ENCODE peak calls at places on chromosomes 7 and 10, in four cellular contexts. One of them, this sample, is unnamed. For H3K4me1, the result is how much of the 10 kb centered on the place peaks cover.

GRCh38 chr10:116770281-116770680 is 27.9 kb upstream of the HSPA12A start:
- DNase-seq in gastrocnemius medialis: no peak
- DNase-seq in sigmoid colon: peak
- DNase-seq in upper lobe of right lung: no peak
- DNase-seq in this sample: no peak

GRCh38 chr7:92953657-92954056 is 117.3 kb upstream of the CDK6 start:
- DNase-seq in gastrocnemius medialis: no peak
- DNase-seq in sigmoid colon: no peak
- DNase-seq in upper lobe of right lung: no peak
- DNase-seq in this sample: no peak

GRCh38 chr10:106285199-106285598 is 879.3 kb downstream of the SORCS1 start:
- DNase-seq in gastrocnemius medialis: no peak
- DNase-seq in sigmoid colon: no peak
- DNase-seq in upper lobe of right lung: no peak
- DNase-seq in this sample: no peak

GRCh38 chr10:89520711-89521110 is 14.7 kb downstream of the SLC16A12 start:
- DNase-seq in gastrocnemius medialis: no peak
- DNase-seq in sigmoid colon: no peak
- DNase-seq in upper lobe of right lung: no peak
- DNase-seq in this sample: no peak

GRCh38 chr10:124649209-124649608 is 95.0 kb downstream of the FAM53B start:
- DNase-seq in gastrocnemius medialis: peak
- DNase-seq in sigmoid colon: peak
- DNase-seq in upper lobe of right lung: no peak
- DNase-seq in this sample: no peak

GRCh38 chr10:24988831-24989769 is 26.9 kb downstream of the ENKUR start:
- DNase-seq in gastrocnemius medialis: no peak
- DNase-seq in sigmoid colon: no peak
- DNase-seq in upper lobe of right lung: no peak
- DNase-seq in this sample: no peak

GRCh38 chr7:72753781-72754180 is 74.2 kb downstream of the TYW1B start:
- DNase-seq in gastrocnemius medialis: no peak
- DNase-seq in sigmoid colon: no peak
- DNase-seq in upper lobe of right lung: no peak
- DNase-seq in this sample: no peak

GRCh38 chr7:19017374-19017773 is 100.1 kb downstream of the TWIST1 start:
- DNase-seq in gastrocnemius medialis: no peak
- DNase-seq in sigmoid colon: no peak
- DNase-seq in upper lobe of right lung: no peak
- DNase-seq in this sample: no peak

GRCh38 chr10:30443049-30443448 is 9.1 kb downstream of the MAP3K8 start:
- DNase-seq in gastrocnemius medialis: no peak
- DNase-seq in sigmoid colon: no peak
- DNase-seq in upper lobe of right lung: no peak
- DNase-seq in this sample: no peak

GRCh38 chr7:43398831-43399230 is 184.1 kb upstream of the STK17A start:
- DNase-seq in gastrocnemius medialis: no peak
- DNase-seq in sigmoid colon: no peak
- DNase-seq in upper lobe of right lung: no peak
- DNase-seq in this sample: no peak

GRCh38 chr10:60937784-60938654 is 6.0 kb downstream of the RHOBTB1 start:
- DNase-seq in gastrocnemius medialis: no peak
- DNase-seq in sigmoid colon: no peak
- DNase-seq in upper lobe of right lung: no peak
- DNase-seq in this sample: no peak

GRCh38 chr10:119521443-119522204 is 20.9 kb downstream of the RGS10 start:
- DNase-seq in gastrocnemius medialis: no peak
- DNase-seq in sigmoid colon: no peak
- DNase-seq in upper lobe of right lung: no peak
- DNase-seq in this sample: no peak

GRCh38 chr10:75405201-75406143 is 3.9 kb upstream of the ZNF503 start:
- DNase-seq in gastrocnemius medialis: no peak
- DNase-seq in sigmoid colon: no peak
- DNase-seq in upper lobe of right lung: peak
- DNase-seq in this sample: no peak

GRCh38 chr10:95503526-95503925 is 57.6 kb downstream of the SORBS1 start:
- DNase-seq in gastrocnemius medialis: no peak
- DNase-seq in sigmoid colon: no peak
- DNase-seq in upper lobe of right lung: no peak
- DNase-seq in this sample: no peak

GRCh38 chr7:150801946-150802771 is 1.6 kb downstream of the TMEM176A start:
- DNase-seq in gastrocnemius medialis: no peak
- DNase-seq in sigmoid colon: no peak
- DNase-seq in upper lobe of right lung: no peak
- DNase-seq in this sample: no peak

GRCh38 chr7:27194641-27195379 is 5.1 kb downstream of the HOXA13 start:
- DNase-seq in gastrocnemius medialis: no peak
- DNase-seq in sigmoid colon: no peak
- DNase-seq in upper lobe of right lung: no peak
- DNase-seq in this sample: no peak

GRCh38 chr7:84237533-84238173 is 43.1 kb upstream of the SEMA3A start:
- DNase-seq in gastrocnemius medialis: no peak
- DNase-seq in sigmoid colon: no peak
- DNase-seq in upper lobe of right lung: no peak
- DNase-seq in this sample: no peak

GRCh38 chr7:5452937-5453540 is 29.4 kb upstream of the TNRC18 start:
- DNase-seq in gastrocnemius medialis: no peak
- DNase-seq in sigmoid colon: no peak
- DNase-seq in upper lobe of right lung: no peak
- DNase-seq in this sample: no peak

GRCh38 chr7:17233643-17234397 is 64.6 kb upstream of the AHR start:
- DNase-seq in gastrocnemius medialis: no peak
- DNase-seq in sigmoid colon: no peak
- DNase-seq in upper lobe of right lung: peak
- DNase-seq in this sample: no peak

GRCh38 chr10:36612436-36612835 is 513.0 kb upstream of the ANKRD30A start:
- DNase-seq in gastrocnemius medialis: no peak
- DNase-seq in sigmoid colon: no peak
- DNase-seq in upper lobe of right lung: no peak
- DNase-seq in this sample: no peak

GRCh38 chr10:35439172-35439571 is 102.9 kb downstream of the CCNY start:
- DNase-seq in gastrocnemius medialis: no peak
- DNase-seq in sigmoid colon: no peak
- DNase-seq in upper lobe of right lung: no peak
- DNase-seq in this sample: no peak

GRCh38 chr7:42522227-42522991 is 285.4 kb upstream of the GLI3 start:
- DNase-seq in gastrocnemius medialis: no peak
- DNase-seq in sigmoid colon: no peak
- DNase-seq in upper lobe of right lung: no peak
- DNase-seq in this sample: no peak

GRCh38 chr10:45420453-45421192 is 46.6 kb downstream of the ALOX5 start:
- DNase-seq in gastrocnemius medialis: peak
- DNase-seq in sigmoid colon: peak
- DNase-seq in upper lobe of right lung: peak
- DNase-seq in this sample: peak

GRCh38 chr10:123583639-123584418 is 82.3 kb upstream of the GPR26 start:
- DNase-seq in gastrocnemius medialis: peak
- DNase-seq in sigmoid colon: peak
- DNase-seq in upper lobe of right lung: peak
- DNase-seq in this sample: no peak

GRCh38 chr10:123585477-123586445 is 80.4 kb upstream of the GPR26 start:
- DNase-seq in gastrocnemius medialis: no peak
- DNase-seq in sigmoid colon: no peak
- DNase-seq in upper lobe of right lung: no peak
- DNase-seq in this sample: no peak

GRCh38 chr10:123582084-123582989 is 83.8 kb upstream of the GPR26 start:
- DNase-seq in gastrocnemius medialis: peak
- DNase-seq in sigmoid colon: peak
- DNase-seq in upper lobe of right lung: peak
- DNase-seq in this sample: no peak

GRCh38 chr10:123587110-123587509 is 79.0 kb upstream of the GPR26 start:
- DNase-seq in gastrocnemius medialis: no peak
- DNase-seq in sigmoid colon: no peak
- DNase-seq in upper lobe of right lung: no peak
- DNase-seq in this sample: no peak

DNA sequence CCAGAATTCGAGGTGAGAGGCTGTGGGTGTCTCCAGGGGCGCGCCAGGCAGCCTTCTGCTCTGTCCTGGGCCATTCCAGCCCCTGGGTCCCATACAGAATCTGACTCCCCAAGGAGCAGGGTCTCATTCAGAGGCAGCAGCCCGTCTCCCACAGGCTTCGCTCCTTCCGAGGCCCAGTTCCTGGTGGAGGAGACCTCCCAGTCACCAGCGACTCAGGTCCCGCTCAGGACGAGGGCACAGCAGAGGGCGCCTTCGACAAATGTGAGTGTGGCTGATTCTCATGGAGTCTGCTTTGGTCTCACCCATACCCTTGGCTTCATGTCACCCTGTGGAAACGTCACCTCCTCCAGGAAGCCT is 81.8 kb upstream of the GPR26 start:
- DNase-seq in gastrocnemius medialis: no peak
- DNase-seq in sigmoid colon: no peak
- DNase-seq in upper lobe of right lung: no peak
- DNase-seq in this sample: no peak
- TF ChIP-seq CTCF in gastrocnemius medialis: no peak
- TF ChIP-seq CTCF in sigmoid colon: no peak
- TF ChIP-seq CTCF in upper lobe of right lung: no peak
- TF ChIP-seq CTCF in this sample: no peak

GRCh38 chr10:71998840-71999194 is 34.6 kb downstream of the CHST3 start:
- DNase-seq in gastrocnemius medialis: peak
- DNase-seq in sigmoid colon: peak
- DNase-seq in upper lobe of right lung: no peak
- DNase-seq in this sample: no peak
- H3K27ac ChIP-seq in gastrocnemius medialis: peak
- H3K27ac ChIP-seq in sigmoid colon: peak
- H3K27ac ChIP-seq in upper lobe of right lung: peak
- H3K27ac ChIP-seq in this sample: peak

DNA sequence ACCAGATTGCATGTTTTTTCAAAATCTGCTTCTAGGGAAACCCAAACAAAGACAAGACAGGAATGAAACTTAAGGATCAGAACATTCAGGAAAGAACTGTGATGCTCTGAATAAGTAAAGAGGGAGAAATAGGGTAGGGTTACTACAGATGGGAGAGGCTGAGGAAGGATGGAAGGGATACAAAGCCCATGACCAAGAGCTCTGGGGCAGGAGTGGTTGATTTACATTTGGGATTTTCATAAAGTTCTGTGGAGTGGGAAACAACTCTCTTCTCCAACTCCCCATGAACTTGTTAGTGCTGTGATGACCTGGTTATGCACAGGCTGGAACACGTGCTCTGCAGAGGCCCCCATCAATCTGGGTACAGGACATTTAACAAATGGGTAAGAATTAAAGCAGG is 216.0 kb upstream of the KLF14 start:
- DNase-seq in gastrocnemius medialis: no peak
- DNase-seq in sigmoid colon: no peak
- DNase-seq in upper lobe of right lung: no peak
- DNase-seq in this sample: no peak
- H3K4me1 ChIP-seq in gastrocnemius medialis: half or more
- H3K4me1 ChIP-seq in sigmoid colon: under half
- H3K4me1 ChIP-seq in upper lobe of right lung: under half
- H3K4me1 ChIP-seq in this sample: under half

DNA sequence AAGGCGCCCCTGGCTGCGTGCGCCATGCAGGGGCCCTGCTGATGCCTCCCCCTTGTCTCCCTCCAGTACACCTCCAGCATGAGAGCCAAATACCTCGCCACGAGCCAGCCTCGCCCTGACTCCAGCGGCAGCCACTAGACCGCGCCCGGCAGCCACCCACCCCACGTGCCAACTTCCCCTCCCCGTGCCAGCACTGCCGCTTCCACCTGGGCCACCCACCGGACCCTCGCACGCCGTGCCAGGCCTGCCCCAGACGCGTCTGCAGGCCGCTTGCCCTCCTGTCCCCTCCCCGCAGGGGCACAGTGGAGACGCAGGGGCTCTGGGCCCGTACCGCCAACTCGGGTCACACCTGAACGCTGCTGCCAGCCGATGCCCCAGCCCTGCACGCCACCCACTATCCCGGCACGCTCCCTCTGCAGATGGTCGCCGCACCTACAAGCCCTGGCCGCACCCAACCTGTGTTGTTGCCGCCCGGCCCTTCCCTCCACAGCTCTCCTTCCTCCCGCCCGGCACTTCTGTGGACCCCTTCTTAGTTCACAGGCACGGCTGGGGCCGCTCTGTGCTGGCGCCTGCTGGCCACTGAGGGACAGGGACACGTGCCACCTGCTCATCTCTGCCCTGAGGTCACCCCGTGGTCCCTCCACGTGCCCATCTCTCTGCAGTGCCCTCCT is 26.3 kb upstream of the AMZ1 start:
- DNase-seq in gastrocnemius medialis: no peak
- DNase-seq in sigmoid colon: no peak
- DNase-seq in upper lobe of right lung: no peak
- DNase-seq in this sample: no peak
- TF ChIP-seq CTCF in gastrocnemius medialis: no peak
- TF ChIP-seq CTCF in sigmoid colon: no peak
- TF ChIP-seq CTCF in upper lobe of right lung: no peak
- TF ChIP-seq CTCF in this sample: no peak

DNA sequence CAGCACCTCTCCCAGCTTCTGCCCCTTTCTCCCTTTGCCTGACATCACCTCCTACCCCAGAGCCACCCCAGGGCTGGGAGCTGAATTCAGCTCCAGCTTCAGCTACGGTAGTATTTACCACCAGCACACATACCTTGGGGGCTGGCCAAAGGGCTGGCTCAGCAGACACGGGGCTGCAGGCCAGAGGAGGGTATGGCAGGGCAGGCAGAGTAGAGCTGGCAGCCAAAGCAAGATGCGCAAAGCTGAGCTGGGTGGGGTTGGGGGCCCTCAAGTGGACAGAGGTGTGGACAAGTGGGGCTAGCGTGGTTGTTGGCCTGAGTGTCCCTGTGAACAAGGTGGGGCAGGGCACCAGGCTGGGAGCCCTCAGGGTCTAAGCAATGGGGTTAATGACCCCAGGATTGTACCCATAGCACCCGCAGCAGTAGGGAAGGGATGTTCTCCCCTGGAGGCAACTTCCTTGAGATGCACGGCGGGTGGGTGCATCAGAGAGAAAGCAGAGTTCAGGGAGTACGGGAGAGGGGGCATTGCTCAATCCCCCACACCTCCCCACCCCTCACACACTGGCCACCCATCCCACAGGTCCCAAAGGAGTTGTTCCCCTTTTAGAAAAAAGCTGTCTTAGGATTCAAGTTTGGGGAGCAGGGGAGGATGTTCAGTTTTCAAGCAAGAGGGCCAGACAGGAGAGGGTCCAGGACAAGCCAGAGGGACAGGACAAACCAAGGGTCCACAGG is 8.0 kb downstream of the VSIR start:
- DNase-seq in gastrocnemius medialis: no peak
- DNase-seq in sigmoid colon: peak
- DNase-seq in upper lobe of right lung: no peak
- DNase-seq in this sample: no peak
- H3K27ac ChIP-seq in gastrocnemius medialis: peak
- H3K27ac ChIP-seq in sigmoid colon: peak
- H3K27ac ChIP-seq in upper lobe of right lung: peak
- H3K27ac ChIP-seq in this sample: peak

GRCh38 chr7:539731-540411 is 20.2 kb upstream of the PDGFA start:
- DNase-seq in gastrocnemius medialis: no peak
- DNase-seq in sigmoid colon: no peak
- DNase-seq in upper lobe of right lung: peak
- DNase-seq in this sample: no peak
- H3K4me1 ChIP-seq in gastrocnemius medialis: under half
- H3K4me1 ChIP-seq in sigmoid colon: under half
- H3K4me1 ChIP-seq in upper lobe of right lung: under half
- H3K4me1 ChIP-seq in this sample: under half

GRCh38 chr7:100429637-100430449 is at the start of gene MEPCE:
- DNase-seq in gastrocnemius medialis: peak
- DNase-seq in sigmoid colon: peak
- DNase-seq in upper lobe of right lung: peak
- DNase-seq in this sample: peak
- TF ChIP-seq CTCF in gastrocnemius medialis: no peak
- TF ChIP-seq CTCF in sigmoid colon: no peak
- TF ChIP-seq CTCF in upper lobe of right lung: no peak
- TF ChIP-seq CTCF in this sample: peak